ENCODE peak calls at places on chromosomes 7 and 10, in four cellular contexts. One of them, this sample, is unnamed.
A peak's percentile ranks its signal among the peaks of the same experiment; 100 is the strongest.

GRCh38 chr7:133739817-133740216 is 387.3 kb upstream of the LRGUK start:
- DNase-seq in mesendoderm: no peak
- DNase-seq in RWPE2: no peak
- DNase-seq in caudate nucleus: no peak
- DNase-seq in this sample: no peak

GRCh38 chr10:112404612-112405011 is 30.7 kb downstream of the ACSL5 start:
- DNase-seq in mesendoderm: no peak
- DNase-seq in RWPE2: no peak
- DNase-seq in caudate nucleus: no peak
- DNase-seq in this sample: no peak

GRCh38 chr10:46523881-46524470 is 32.5 kb downstream of the GPRIN2 start:
- DNase-seq in mesendoderm: no peak
- DNase-seq in RWPE2: peak; percentile 97
- DNase-seq in caudate nucleus: no peak
- DNase-seq in this sample: no peak

GRCh38 chr7:50664937-50665336 is 99.7 kb upstream of the DDC start:
- DNase-seq in mesendoderm: no peak
- DNase-seq in RWPE2: no peak
- DNase-seq in caudate nucleus: no peak
- DNase-seq in this sample: no peak

GRCh38 chr10:29239569-29240472 is 49.0 kb upstream of the LYZL1 start:
- DNase-seq in mesendoderm: peak; percentile 86
- DNase-seq in RWPE2: no peak
- DNase-seq in caudate nucleus: no peak
- DNase-seq in this sample: no peak

GRCh38 chr7:159015894-159016410 is 128.7 kb downstream of the VIPR2 start:
- DNase-seq in mesendoderm: no peak
- DNase-seq in RWPE2: no peak
- DNase-seq in caudate nucleus: no peak
- DNase-seq in this sample: no peak

GRCh38 chr10:76899490-76899889 is 738.1 kb downstream of the KCNMA1 start:
- DNase-seq in mesendoderm: no peak
- DNase-seq in RWPE2: no peak
- DNase-seq in caudate nucleus: no peak
- DNase-seq in this sample: no peak

GRCh38 chr7:23469150-23469960 is 936 bp downstream of the IGF2BP3 start:
- DNase-seq in mesendoderm: peak; percentile 46
- DNase-seq in RWPE2: no peak
- DNase-seq in caudate nucleus: no peak
- DNase-seq in this sample: peak; percentile 68

GRCh38 chr10:119657725-119658124 is 6.5 kb downstream of the BAG3 start:
- DNase-seq in mesendoderm: no peak
- DNase-seq in RWPE2: no peak
- DNase-seq in caudate nucleus: no peak
- DNase-seq in this sample: no peak

GRCh38 chr10:28774051-28774995 is 97.0 kb downstream of the BAMBI start:
- DNase-seq in mesendoderm: peak; percentile 79
- DNase-seq in RWPE2: no peak
- DNase-seq in caudate nucleus: no peak
- DNase-seq in this sample: no peak

GRCh38 chr10:49115796-49116508 is 630 bp upstream of the VSTM4 start:
- DNase-seq in mesendoderm: no peak
- DNase-seq in RWPE2: no peak
- DNase-seq in caudate nucleus: no peak
- DNase-seq in this sample: no peak

GRCh38 chr10:1196656-1197055 is 140.5 kb downstream of the WDR37 start:
- DNase-seq in mesendoderm: no peak
- DNase-seq in RWPE2: no peak
- DNase-seq in caudate nucleus: no peak
- DNase-seq in this sample: no peak

GRCh38 chr7:130377178-130377577 is 3.1 kb upstream of the CPA1 start:
- DNase-seq in mesendoderm: no peak
- DNase-seq in RWPE2: no peak
- DNase-seq in caudate nucleus: no peak
- DNase-seq in this sample: no peak

GRCh38 chr7:94829987-94830386 is 77.4 kb upstream of the PPP1R9A start:
- DNase-seq in mesendoderm: no peak
- DNase-seq in RWPE2: no peak
- DNase-seq in caudate nucleus: no peak
- DNase-seq in this sample: no peak

GRCh38 chr7:152383341-152384234 is 52.2 kb downstream of the KMT2C start:
- DNase-seq in mesendoderm: no peak
- DNase-seq in RWPE2: no peak
- DNase-seq in caudate nucleus: no peak
- DNase-seq in this sample: no peak

GRCh38 chr7:55193245-55193644 is 171.9 kb upstream of the LANCL2 start:
- DNase-seq in mesendoderm: no peak
- DNase-seq in RWPE2: no peak
- DNase-seq in caudate nucleus: no peak
- DNase-seq in this sample: no peak

GRCh38 chr7:140229591-140230516 is 53.1 kb upstream of the KDM7A start:
- DNase-seq in mesendoderm: peak; percentile 31
- DNase-seq in RWPE2: no peak
- DNase-seq in caudate nucleus: no peak
- DNase-seq in this sample: no peak